ENCODE peak calls at places on chromosome 14, in five cellular contexts. T, E, R, P and I are unnamed samples.

GRCh38 chr14:61744239-61744638 is 18.0 kb upstream of the SNAPC1 start:
- DNase-seq in P (no peak), E (no peak), T (no peak), R (no peak), I (no peak)

GRCh38 chr14:61567838-61568571 is 127.3 kb upstream of the HIF1A start:
- DNase-seq in P (no peak), E (no peak), T (no peak), R (no peak), I (no peak)

GRCh38 chr14:102779574-102780315 is 2.5 kb downstream of the TRAF3 start:
- DNase-seq in E (no peak), P (no peak), T (no peak), R (no peak), I (no peak)

GRCh38 chr14:44893535-44893934 is 68.2 kb downstream of the KLHL28 start:
- DNase-seq in P (no peak), T (no peak), E (no peak), R (no peak), I (no peak)

GRCh38 chr14:49867831-49868719 is 15.5 kb upstream of the NEMF start:
- DNase-seq in T (peak; percentile 90), R (peak; percentile 82), E (peak; percentile 90), P (peak; percentile 92), I (peak; percentile 99)

GRCh38 chr14:37819155-37820015 is 224.0 kb downstream of the TTC6 start:
- DNase-seq in R (peak; percentile 97), T (no peak), P (no peak), E (no peak), I (no peak)

GRCh38 chr14:33564774-33565630 is 385.9 kb downstream of the EGLN3 start:
- DNase-seq in T (no peak), R (peak; percentile 29), E (no peak), P (no peak), I (no peak)

GRCh38 chr14:102759416-102759815 is 17.8 kb upstream of the TRAF3 start:
- DNase-seq in P (no peak), R (no peak), E (peak; percentile 17), T (no peak), I (no peak)

GRCh38 chr14:25006961-25007795 is 42.8 kb downstream of the STXBP6 start:
- DNase-seq in T (peak; percentile 21), P (no peak), E (no peak), R (peak; percentile 70), I (no peak)

GRCh38 chr14:38039526-38039925 is 168.2 kb upstream of the SSTR1 start:
- DNase-seq in P (no peak), T (no peak), R (no peak), E (no peak), I (no peak)

GRCh38 chr14:52312872-52313492 is 1.1 kb upstream of the PTGER2 start:
- DNase-seq in P (no peak), R (no peak), T (no peak), E (no peak), I (no peak)

GRCh38 chr14:52314521-52315354 is 626 bp downstream of the PTGER2 start:
- DNase-seq in E (no peak), P (no peak), R (no peak), T (peak; percentile 27), I (peak; percentile 83)

GRCh38 chr14:52315355-52315718 is 1.2 kb downstream of the PTGER2 start:
- DNase-seq in P (no peak), R (no peak), E (no peak), T (no peak), I (no peak)

GRCh38 chr14:52313493-52313881 is 625 bp upstream of the PTGER2 start:
- DNase-seq in R (no peak), P (no peak), E (no peak), T (no peak), I (no peak)

DNA sequence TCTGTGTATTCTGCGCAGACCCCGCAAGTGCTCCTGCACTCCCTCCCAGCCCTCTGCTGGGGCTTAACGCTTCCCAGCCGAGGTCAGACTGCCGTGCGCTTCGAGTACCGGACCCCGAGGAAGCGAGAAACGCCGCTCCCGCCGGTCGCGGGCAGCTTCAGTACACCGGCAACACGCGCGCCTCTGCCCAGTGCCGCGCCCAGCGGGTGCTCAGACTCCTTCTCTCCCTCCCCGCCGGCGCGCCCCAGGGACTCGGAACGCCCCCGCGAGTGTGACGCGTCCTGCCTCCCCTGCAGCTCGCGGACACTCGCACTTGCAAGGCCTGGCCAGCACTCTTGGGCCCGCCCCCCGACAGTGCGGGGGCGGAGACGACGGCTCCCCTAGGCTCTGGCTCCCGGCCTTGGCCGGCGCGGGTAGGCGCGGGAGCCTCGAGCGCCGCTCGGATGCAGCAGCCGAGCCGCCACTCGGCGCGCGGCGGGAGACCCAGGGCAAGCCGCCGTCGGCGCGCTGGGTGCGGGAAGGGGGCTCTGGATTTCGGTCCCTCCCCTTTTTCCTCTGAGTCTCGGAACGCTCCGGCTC is at the start of gene PTGER2:
- DNase-seq in E (peak; percentile 77), R (no peak), P (peak; percentile 54), T (peak; percentile 40), I (peak; percentile 92)
- TF ChIP-seq EP300 in E (no peak), R (no peak), P (no peak), T (no peak), I (no peak)

DNA sequence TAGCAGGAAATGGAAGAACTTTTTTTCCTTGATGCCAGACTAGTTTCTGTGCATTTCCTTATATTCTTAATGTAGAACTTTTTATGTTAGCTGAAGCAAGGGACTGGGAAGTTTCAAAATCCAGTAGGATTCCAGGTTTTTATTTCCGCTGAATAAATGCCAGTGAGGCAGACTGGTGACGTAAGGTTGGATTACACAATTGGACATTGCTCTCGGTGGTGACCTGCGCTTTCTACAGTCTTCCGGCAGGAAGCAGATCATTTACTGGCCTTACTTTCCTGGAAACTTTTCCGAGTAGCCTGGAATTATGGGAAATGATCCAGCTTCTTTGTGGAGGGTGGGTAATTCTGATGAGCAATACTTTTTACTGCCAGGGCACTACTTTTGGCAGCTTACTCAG is 3.6 kb downstream of the IFT43 start:
- DNase-seq in T (no peak), R (peak; percentile 84), P (no peak), E (no peak), I (no peak)
- TF ChIP-seq EP300 in T (no peak), R (no peak), P (peak; percentile 64), E (no peak), I (no peak)

GRCh38 chr14:65312859-65313258 is 99.7 kb upstream of the FUT8 start:
- DNase-seq in R (no peak), P (no peak), E (no peak), T (no peak), I (no peak)

GRCh38 chr14:65304963-65305362 is 107.6 kb upstream of the FUT8 start:
- DNase-seq in T (no peak), R (no peak), P (no peak), E (no peak), I (no peak)

GRCh38 chr14:65308536-65308935 is 104.0 kb upstream of the FUT8 start:
- DNase-seq in T (no peak), E (no peak), P (no peak), R (no peak), I (no peak)

GRCh38 chr14:65310568-65310967 is 102.0 kb upstream of the FUT8 start:
- DNase-seq in T (no peak), P (no peak), R (no peak), E (no peak), I (no peak)
- TF ChIP-seq EP300 in T (no peak), P (no peak), R (no peak), E (no peak), I (no peak)

DNA sequence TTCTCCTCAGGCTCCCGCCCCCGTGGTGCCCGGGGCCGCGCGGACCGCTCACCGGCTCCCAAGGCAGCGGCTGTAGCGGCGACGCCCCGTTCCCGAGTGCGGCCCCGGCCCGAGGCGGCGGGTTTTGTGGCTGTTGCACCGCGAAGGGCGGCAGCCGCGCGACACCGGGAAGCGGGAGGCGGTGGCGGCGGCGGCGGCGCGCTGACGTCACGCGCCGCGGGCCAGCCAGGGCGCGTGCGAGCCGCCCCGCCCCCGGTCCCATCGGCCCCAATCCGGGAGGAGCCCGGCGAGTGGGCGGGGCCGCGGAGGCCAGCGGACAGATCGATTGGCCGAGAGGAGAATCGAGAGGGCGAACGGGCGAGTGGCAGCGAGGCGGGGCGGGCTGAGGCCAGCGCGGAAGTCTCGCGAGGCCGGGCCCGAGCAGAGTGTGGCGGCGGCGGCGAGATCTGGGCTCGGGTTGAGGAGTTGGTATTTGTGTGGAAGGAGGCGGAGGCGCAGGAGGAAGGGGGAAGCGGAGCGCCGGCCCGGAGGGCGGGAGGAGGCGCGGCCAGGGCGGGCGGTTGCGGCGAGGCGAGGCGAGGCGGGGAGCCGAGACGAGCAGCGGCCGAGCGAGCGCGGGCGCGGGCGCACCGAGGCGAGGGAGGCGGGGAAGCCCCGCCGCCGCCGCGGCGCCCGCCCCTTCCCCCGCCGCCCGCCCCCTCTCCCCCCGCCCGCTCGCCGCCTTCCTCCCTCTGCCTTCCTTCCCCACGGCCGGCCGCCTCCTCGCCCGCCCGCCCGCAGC is at the start of gene YY1:
- DNase-seq in E (peak; percentile 88), R (peak; percentile 93), P (peak; percentile 99), T (peak; percentile 86), I (peak; percentile 99)
- TF ChIP-seq EP300 in E (no peak), R (no peak), P (no peak), T (no peak), I (no peak)

GRCh38 chr14:21572604-21573003 is 7.3 kb downstream of the OR10G3 start:
- DNase-seq in R (no peak), T (no peak), P (no peak), E (no peak), I (no peak)
- TF ChIP-seq EP300 in R (no peak), T (no peak), P (no peak), E (no peak), I (no peak)

GRCh38 chr14:23153891-23154796 is 29.3 kb downstream of the SLC7A8 start:
- DNase-seq in T (no peak), R (no peak), E (peak; percentile 98), P (peak; percentile 92), I (peak; percentile 97)
- TF ChIP-seq EP300 in T (no peak), R (no peak), E (peak; percentile 6), P (peak; percentile 54), I (peak; percentile 78)